ENCODE peak calls at places on chromosome 2, in ten cellular contexts. W is CD8-positive, alpha-beta T cell; V is EL; Y is left lobe of liver; F is glutamatergic neuron; L is GM03348; K is colonic mucosa; R is NCI-H526; S is NCI-H1105; X is heart left ventricle. B is an unnamed sample.

GRCh38 chr2:31725444-31725843 is 144.7 kb upstream of the SRD5A2 start:
- DNase-seq in Y (no peak), V (no peak), W (no peak), F (no peak), S (no peak), R (no peak), L (no peak), X (no peak), K (no peak), B (no peak)

GRCh38 chr2:199663157-199663556 is 187.8 kb downstream of the FTCDNL1 start:
- DNase-seq in R (no peak), V (no peak), X (no peak), S (no peak), W (no peak), Y (no peak), L (no peak), F (no peak), K (no peak), B (no peak)

GRCh38 chr2:241125626-241126025 is 23.5 kb upstream of the MTERF4 start:
- DNase-seq in F (no peak), L (no peak), K (no peak), V (no peak), X (no peak), W (no peak), R (no peak), Y (no peak), S (no peak), B (no peak)

GRCh38 chr2:144580521-144581153 is 60.7 kb upstream of the ZEB2 start:
- DNase-seq in W (no peak), V (no peak), S (no peak), X (no peak), R (peak; percentile 71), Y (no peak), K (no peak), F (no peak), L (no peak), B (no peak)

GRCh38 chr2:95343429-95344207 is 46.5 kb downstream of the KCNIP3 start:
- DNase-seq in K (no peak), F (no peak), L (no peak), Y (no peak), S (no peak), V (no peak), R (no peak), W (no peak), X (peak; percentile 28), B (no peak)

GRCh38 chr2:98489971-98490962 is 45.6 kb downstream of the INPP4A start:
- DNase-seq in F (no peak), X (no peak), R (no peak), Y (no peak), S (no peak), K (no peak), L (no peak), V (no peak), W (no peak), B (no peak)

GRCh38 chr2:146982393-146982846 is 862.4 kb upstream of the ACVR2A start:
- DNase-seq in F (no peak), X (no peak), S (no peak), Y (no peak), V (peak; percentile 29), W (no peak), L (peak; percentile 75), K (no peak), R (no peak), B (peak; percentile 56)

GRCh38 chr2:224145751-224146355 is 106.8 kb upstream of the SERPINE2 start:
- DNase-seq in L (peak; percentile 78), R (no peak), V (peak; percentile 94), K (peak; percentile 62), F (no peak), Y (no peak), W (no peak), X (no peak), S (no peak), B (peak; percentile 29)

GRCh38 chr2:102100371-102101096 is 42.0 kb upstream of the IL1R1 start:
- DNase-seq in V (peak; percentile 37), K (no peak), F (no peak), R (no peak), L (peak; percentile 58), W (no peak), S (no peak), Y (no peak), X (no peak), B (no peak)

GRCh38 chr2:10269291-10269690 is 33.4 kb upstream of the HPCAL1 start:
- DNase-seq in K (peak; percentile 17), V (no peak), F (peak; percentile 3), R (no peak), L (no peak), X (no peak), Y (peak; percentile 33), S (no peak), W (no peak), B (no peak)

B was measured in HTR-8/SVneo.